ENCODE peak calls at places on chromosome 20, in eight cellular contexts. One of them, this sample, is unnamed.

GRCh38 chr20:19934792-19935491 is 82.2 kb upstream of the NAA20 start:
- DNase-seq in AG08395: peak
- DNase-seq in NAMALWA: no peak
- DNase-seq in activated CD4-positive, alpha-beta memory T cell treated with anti-CD3 and anti-CD28 coated beads for 36 hours: no peak
- DNase-seq in neuronal stem cell: no peak
- DNase-seq in fibroblast of lung: no peak
- DNase-seq in ureter: peak
- DNase-seq in naive thymus-derived CD8-positive, alpha-beta T cell: no peak
- DNase-seq in this sample: peak

GRCh38 chr20:33465536-33466302 is 22.2 kb upstream of the SNTA1 start:
- DNase-seq in AG08395: no peak
- DNase-seq in NAMALWA: no peak
- DNase-seq in activated CD4-positive, alpha-beta memory T cell treated with anti-CD3 and anti-CD28 coated beads for 36 hours: no peak
- DNase-seq in neuronal stem cell: no peak
- DNase-seq in fibroblast of lung: peak
- DNase-seq in ureter: no peak
- DNase-seq in naive thymus-derived CD8-positive, alpha-beta T cell: no peak
- DNase-seq in this sample: no peak

GRCh38 chr20:34233687-34234086 is 7.5 kb upstream of the ASIP start:
- DNase-seq in AG08395: no peak
- DNase-seq in NAMALWA: no peak
- DNase-seq in activated CD4-positive, alpha-beta memory T cell treated with anti-CD3 and anti-CD28 coated beads for 36 hours: no peak
- DNase-seq in neuronal stem cell: no peak
- DNase-seq in fibroblast of lung: no peak
- DNase-seq in ureter: no peak
- DNase-seq in naive thymus-derived CD8-positive, alpha-beta T cell: no peak
- DNase-seq in this sample: no peak

GRCh38 chr20:31676534-31677030 is 38.9 kb downstream of the COX4I2 start:
- DNase-seq in AG08395: no peak
- DNase-seq in NAMALWA: no peak
- DNase-seq in activated CD4-positive, alpha-beta memory T cell treated with anti-CD3 and anti-CD28 coated beads for 36 hours: no peak
- DNase-seq in neuronal stem cell: no peak
- DNase-seq in fibroblast of lung: no peak
- DNase-seq in ureter: no peak
- DNase-seq in naive thymus-derived CD8-positive, alpha-beta T cell: no peak
- DNase-seq in this sample: no peak

GRCh38 chr20:58945967-58946631 is 35.0 kb upstream of the NELFCD start:
- DNase-seq in AG08395: no peak
- DNase-seq in NAMALWA: no peak
- DNase-seq in activated CD4-positive, alpha-beta memory T cell treated with anti-CD3 and anti-CD28 coated beads for 36 hours: no peak
- DNase-seq in neuronal stem cell: no peak
- DNase-seq in fibroblast of lung: no peak
- DNase-seq in ureter: no peak
- DNase-seq in naive thymus-derived CD8-positive, alpha-beta T cell: no peak
- DNase-seq in this sample: no peak

GRCh38 chr20:32356935-32357868 is 929 bp upstream of the ASXL1 start:
- DNase-seq in AG08395: peak
- DNase-seq in NAMALWA: no peak
- DNase-seq in activated CD4-positive, alpha-beta memory T cell treated with anti-CD3 and anti-CD28 coated beads for 36 hours: no peak
- DNase-seq in neuronal stem cell: no peak
- DNase-seq in fibroblast of lung: peak
- DNase-seq in ureter: no peak
- DNase-seq in naive thymus-derived CD8-positive, alpha-beta T cell: no peak
- DNase-seq in this sample: no peak

GRCh38 chr20:38260378-38261053 is at the start of gene KIAA1755:
- DNase-seq in AG08395: no peak
- DNase-seq in NAMALWA: no peak
- DNase-seq in activated CD4-positive, alpha-beta memory T cell treated with anti-CD3 and anti-CD28 coated beads for 36 hours: no peak
- DNase-seq in neuronal stem cell: peak
- DNase-seq in fibroblast of lung: peak
- DNase-seq in ureter: no peak
- DNase-seq in naive thymus-derived CD8-positive, alpha-beta T cell: no peak
- DNase-seq in this sample: no peak

GRCh38 chr20:25073544-25073943 is 8.4 kb downstream of the VSX1 start:
- DNase-seq in AG08395: no peak
- DNase-seq in NAMALWA: no peak
- DNase-seq in activated CD4-positive, alpha-beta memory T cell treated with anti-CD3 and anti-CD28 coated beads for 36 hours: no peak
- DNase-seq in neuronal stem cell: no peak
- DNase-seq in fibroblast of lung: no peak
- DNase-seq in ureter: no peak
- DNase-seq in naive thymus-derived CD8-positive, alpha-beta T cell: no peak
- DNase-seq in this sample: no peak